ENCODE peak calls at places on chromosomes 11 and 22, in six cellular contexts. One of them, this sample, is unnamed.

GRCh38 chr11:69122642-69123431 is 32.9 kb upstream of the SMIM38 start:
- DNase-seq in stimulated activated naive CD4-positive, alpha-beta T cell: peak
- DNase-seq in cardiac fibroblast: peak
- DNase-seq in fibroblast of the aortic adventitia: peak
- DNase-seq in midbrain: no peak
- DNase-seq in effector memory CD8-positive, alpha-beta T cell: no peak
- DNase-seq in this sample: peak

GRCh38 chr11:44034639-44035038 is 13.1 kb upstream of the ACCSL start:
- DNase-seq in stimulated activated naive CD4-positive, alpha-beta T cell: no peak
- DNase-seq in cardiac fibroblast: no peak
- DNase-seq in effector memory CD8-positive, alpha-beta T cell: no peak
- DNase-seq in midbrain: no peak
- DNase-seq in fibroblast of the aortic adventitia: no peak
- DNase-seq in this sample: no peak

GRCh38 chr11:19698493-19699292 is 13.9 kb upstream of the NAV2 start:
- DNase-seq in effector memory CD8-positive, alpha-beta T cell: no peak
- DNase-seq in stimulated activated naive CD4-positive, alpha-beta T cell: no peak
- DNase-seq in midbrain: no peak
- DNase-seq in fibroblast of the aortic adventitia: peak
- DNase-seq in cardiac fibroblast: peak
- DNase-seq in this sample: no peak

GRCh38 chr11:97414801-97415200 is 1025.0 kb downstream of the JRKL start:
- DNase-seq in effector memory CD8-positive, alpha-beta T cell: no peak
- DNase-seq in midbrain: no peak
- DNase-seq in cardiac fibroblast: no peak
- DNase-seq in stimulated activated naive CD4-positive, alpha-beta T cell: no peak
- DNase-seq in fibroblast of the aortic adventitia: no peak
- DNase-seq in this sample: no peak

GRCh38 chr11:36129955-36130354 is 159.3 kb downstream of the COMMD9 start:
- DNase-seq in cardiac fibroblast: no peak
- DNase-seq in fibroblast of the aortic adventitia: no peak
- DNase-seq in effector memory CD8-positive, alpha-beta T cell: no peak
- DNase-seq in stimulated activated naive CD4-positive, alpha-beta T cell: no peak
- DNase-seq in midbrain: no peak
- DNase-seq in this sample: no peak

GRCh38 chr11:114812698-114813097 is 134.4 kb downstream of the NXPE2 start:
- DNase-seq in stimulated activated naive CD4-positive, alpha-beta T cell: no peak
- DNase-seq in cardiac fibroblast: no peak
- DNase-seq in fibroblast of the aortic adventitia: no peak
- DNase-seq in effector memory CD8-positive, alpha-beta T cell: no peak
- DNase-seq in midbrain: no peak
- DNase-seq in this sample: no peak

GRCh38 chr11:126927628-126928027 is 72.9 kb downstream of the KIRREL3 start:
- DNase-seq in effector memory CD8-positive, alpha-beta T cell: no peak
- DNase-seq in midbrain: no peak
- DNase-seq in cardiac fibroblast: no peak
- DNase-seq in fibroblast of the aortic adventitia: no peak
- DNase-seq in stimulated activated naive CD4-positive, alpha-beta T cell: no peak
- DNase-seq in this sample: no peak

GRCh38 chr22:29342577-29343312 is 27.2 kb upstream of the RASL10A start:
- DNase-seq in midbrain: peak
- DNase-seq in effector memory CD8-positive, alpha-beta T cell: no peak
- DNase-seq in fibroblast of the aortic adventitia: no peak
- DNase-seq in cardiac fibroblast: no peak
- DNase-seq in stimulated activated naive CD4-positive, alpha-beta T cell: no peak
- DNase-seq in this sample: no peak

GRCh38 chr22:17778412-17778976 is 4.2 kb upstream of the BID start:
- DNase-seq in midbrain: no peak
- DNase-seq in stimulated activated naive CD4-positive, alpha-beta T cell: no peak
- DNase-seq in cardiac fibroblast: no peak
- DNase-seq in effector memory CD8-positive, alpha-beta T cell: no peak
- DNase-seq in fibroblast of the aortic adventitia: no peak
- DNase-seq in this sample: no peak

GRCh38 chr11:33552756-33553155 is 147.9 kb downstream of the C11orf91 start:
- DNase-seq in midbrain: no peak
- DNase-seq in stimulated activated naive CD4-positive, alpha-beta T cell: no peak
- DNase-seq in effector memory CD8-positive, alpha-beta T cell: no peak
- DNase-seq in fibroblast of the aortic adventitia: no peak
- DNase-seq in cardiac fibroblast: no peak
- DNase-seq in this sample: no peak

GRCh38 chr22:24525416-24526037 is 29.4 kb downstream of the GUCD1 start:
- DNase-seq in midbrain: peak
- DNase-seq in effector memory CD8-positive, alpha-beta T cell: peak
- DNase-seq in fibroblast of the aortic adventitia: peak
- DNase-seq in stimulated activated naive CD4-positive, alpha-beta T cell: peak
- DNase-seq in cardiac fibroblast: peak
- DNase-seq in this sample: peak

GRCh38 chr22:20243545-20244249 is 24.4 kb downstream of the RTN4R start:
- DNase-seq in cardiac fibroblast: peak
- DNase-seq in stimulated activated naive CD4-positive, alpha-beta T cell: peak
- DNase-seq in fibroblast of the aortic adventitia: peak
- DNase-seq in midbrain: peak
- DNase-seq in effector memory CD8-positive, alpha-beta T cell: no peak
- DNase-seq in this sample: peak

GRCh38 chr22:37043828-37044538 is 7.6 kb upstream of the KCTD17 start:
- DNase-seq in cardiac fibroblast: peak
- DNase-seq in midbrain: no peak
- DNase-seq in stimulated activated naive CD4-positive, alpha-beta T cell: no peak
- DNase-seq in effector memory CD8-positive, alpha-beta T cell: no peak
- DNase-seq in fibroblast of the aortic adventitia: peak
- DNase-seq in this sample: peak

GRCh38 chr11:47104337-47104950 is 72.2 kb downstream of the ARFGAP2 start:
- DNase-seq in stimulated activated naive CD4-positive, alpha-beta T cell: no peak
- DNase-seq in cardiac fibroblast: peak
- DNase-seq in effector memory CD8-positive, alpha-beta T cell: no peak
- DNase-seq in fibroblast of the aortic adventitia: peak
- DNase-seq in midbrain: peak
- DNase-seq in this sample: no peak

GRCh38 chr11:117486059-117486458 is 158.4 kb downstream of the CEP164 start:
- DNase-seq in effector memory CD8-positive, alpha-beta T cell: no peak
- DNase-seq in fibroblast of the aortic adventitia: no peak
- DNase-seq in stimulated activated naive CD4-positive, alpha-beta T cell: no peak
- DNase-seq in cardiac fibroblast: no peak
- DNase-seq in midbrain: no peak
- DNase-seq in this sample: no peak

GRCh38 chr11:119266517-119267255 is 50.2 kb downstream of the MCAM start:
- DNase-seq in stimulated activated naive CD4-positive, alpha-beta T cell: no peak
- DNase-seq in cardiac fibroblast: no peak
- DNase-seq in effector memory CD8-positive, alpha-beta T cell: no peak
- DNase-seq in fibroblast of the aortic adventitia: no peak
- DNase-seq in midbrain: no peak
- DNase-seq in this sample: no peak

GRCh38 chr22:27347951-27348350 is 453.6 kb downstream of the MN1 start:
- DNase-seq in fibroblast of the aortic adventitia: no peak
- DNase-seq in effector memory CD8-positive, alpha-beta T cell: no peak
- DNase-seq in stimulated activated naive CD4-positive, alpha-beta T cell: no peak
- DNase-seq in cardiac fibroblast: no peak
- DNase-seq in midbrain: no peak
- DNase-seq in this sample: no peak

GRCh38 chr11:66126064-66126463 is 56.0 kb downstream of the PACS1 start:
- DNase-seq in midbrain: no peak
- DNase-seq in effector memory CD8-positive, alpha-beta T cell: no peak
- DNase-seq in fibroblast of the aortic adventitia: no peak
- DNase-seq in stimulated activated naive CD4-positive, alpha-beta T cell: no peak
- DNase-seq in cardiac fibroblast: no peak
- DNase-seq in this sample: no peak

GRCh38 chr22:32226236-32227119 is 21.6 kb upstream of the RFPL2 start:
- DNase-seq in effector memory CD8-positive, alpha-beta T cell: no peak
- DNase-seq in midbrain: no peak
- DNase-seq in cardiac fibroblast: no peak
- DNase-seq in stimulated activated naive CD4-positive, alpha-beta T cell: no peak
- DNase-seq in fibroblast of the aortic adventitia: no peak
- DNase-seq in this sample: no peak

GRCh38 chr11:64900263-64900678 is 16.7 kb downstream of the ATG2A start:
- DNase-seq in stimulated activated naive CD4-positive, alpha-beta T cell: peak
- DNase-seq in cardiac fibroblast: no peak
- DNase-seq in fibroblast of the aortic adventitia: no peak
- DNase-seq in midbrain: no peak
- DNase-seq in effector memory CD8-positive, alpha-beta T cell: no peak
- DNase-seq in this sample: no peak

GRCh38 chr11:9263840-9264380 is 1.2 kb downstream of the DENND5A start:
- DNase-seq in stimulated activated naive CD4-positive, alpha-beta T cell: peak
- DNase-seq in cardiac fibroblast: peak
- DNase-seq in effector memory CD8-positive, alpha-beta T cell: peak
- DNase-seq in midbrain: no peak
- DNase-seq in fibroblast of the aortic adventitia: no peak
- DNase-seq in this sample: no peak